ENCODE peak calls at places on chromosomes 7 and 10, in four cellular contexts. K, I, U and Q are unnamed samples.
A peak's percentile ranks its signal among the peaks of the same experiment; 100 is the strongest.

GRCh38 chr7:29359480-29360093 is 165.0 kb downstream of the CHN2 start:
- DNase-seq in I (no peak), K (no peak), U (no peak), Q (no peak)

GRCh38 chr7:74051629-74052410 is 23.8 kb downstream of the ELN start:
- DNase-seq in K (no peak), I (peak; percentile 63), U (peak; percentile 79), Q (peak; percentile 49)

GRCh38 chr7:33882950-33883349 is 22.4 kb upstream of the BMPER start:
- DNase-seq in U (no peak), K (no peak), I (no peak), Q (no peak)

GRCh38 chr7:44615793-44616192 is 9.4 kb downstream of the OGDH start:
- DNase-seq in U (no peak), I (no peak), K (no peak), Q (no peak)

GRCh38 chr7:27110163-27110976 is 7.9 kb upstream of the HOXA2 start:
- DNase-seq in K (no peak), I (peak; percentile 67), U (peak; percentile 60), Q (peak; percentile 79)

GRCh38 chr7:43199333-43199732 is 86.9 kb downstream of the HECW1 start:
- DNase-seq in K (no peak), U (no peak), I (no peak), Q (no peak)

GRCh38 chr10:44384601-44385422 is at the start of gene CXCL12:
- DNase-seq in K (no peak), I (peak; percentile 44), U (peak; percentile 84), Q (peak; percentile 6)

GRCh38 chr10:130848855-130849254 is 462.7 kb downstream of the TCERG1L start:
- DNase-seq in U (no peak), K (no peak), I (no peak), Q (no peak)

GRCh38 chr10:77531441-77532001 is 106.1 kb downstream of the KCNMA1 start:
- DNase-seq in K (no peak), I (peak; percentile 55), U (no peak), Q (peak; percentile 89)

GRCh38 chr10:124588736-124589451 is 127.3 kb downstream of the LHPP start:
- DNase-seq in I (peak; percentile 87), U (peak; percentile 65), K (no peak), Q (peak; percentile 86)

GRCh38 chr7:135380351-135380750 is 129.6 kb downstream of the CNOT4 start:
- DNase-seq in U (no peak), K (no peak), I (no peak), Q (no peak)

GRCh38 chr10:87845624-87846377 is 17.5 kb downstream of the KLLN start:
- DNase-seq in K (no peak), I (peak; percentile 37), U (no peak), Q (peak; percentile 86)

GRCh38 chr7:31633894-31634494 is 53.0 kb upstream of the PPP1R17 start:
- DNase-seq in U (no peak), I (peak; percentile 84), K (peak; percentile 11), Q (peak; percentile 67)

GRCh38 chr7:25496394-25497103 is 268.3 kb upstream of the NPVF start:
- DNase-seq in I (no peak), U (no peak), K (no peak), Q (no peak)

GRCh38 chr10:88233870-88234269 is 349.2 kb downstream of the RNLS start:
- DNase-seq in K (no peak), I (no peak), U (no peak), Q (no peak)

GRCh38 chr7:140638311-140638791 is 2.3 kb downstream of the DENND2A start:
- DNase-seq in K (no peak), U (no peak), I (peak; percentile 32), Q (peak; percentile 61)